ENCODE peak calls at places on chromosome 12, in six cellular contexts. E, X, M, B, D and N are unnamed samples.

GRCh38 chr12:93311827-93312226 is 65.9 kb upstream of the NUDT4 start:
- DNase-seq in E (no peak), X (no peak), M (no peak), B (no peak), D (no peak), N (no peak)

GRCh38 chr12:102120564-102120873 is 536 bp downstream of the PARPBP start:
- DNase-seq in E (no peak), X (no peak), M (no peak), B (no peak), D (no peak), N (no peak)

GRCh38 chr12:105018001-105018400 is 31.9 kb downstream of the NOPCHAP1 start:
- DNase-seq in E (peak), X (no peak), M (no peak), B (no peak), D (peak), N (no peak)

GRCh38 chr12:30930238-30931010 is 3.9 kb downstream of the TSPAN11 start:
- DNase-seq in E (no peak), X (no peak), M (no peak), B (no peak), D (no peak), N (no peak)

GRCh38 chr12:71558445-71558844 is 105.2 kb downstream of the ZFC3H1 start:
- DNase-seq in E (no peak), X (no peak), M (no peak), B (no peak), D (no peak), N (no peak)

GRCh38 chr12:52087961-52088820 is 8.7 kb downstream of the SMIM41 start:
- DNase-seq in E (no peak), X (no peak), M (no peak), B (no peak), D (no peak), N (no peak)

GRCh38 chr12:115755752-115756140 is 521.7 kb downstream of the MED13L start:
- DNase-seq in E (no peak), X (no peak), M (no peak), B (no peak), D (no peak), N (no peak)

GRCh38 chr12:121013715-121014114 is 2.6 kb downstream of the C12orf43 start:
- DNase-seq in E (no peak), X (no peak), M (no peak), B (no peak), D (peak), N (no peak)

GRCh38 chr12:3168223-3168770 is 91.1 kb downstream of the TSPAN9 start:
- DNase-seq in E (no peak), X (no peak), M (no peak), B (no peak), D (no peak), N (no peak)

GRCh38 chr12:3171195-3171591 is 94.0 kb downstream of the TSPAN9 start:
- DNase-seq in E (peak), X (no peak), M (no peak), B (no peak), D (peak), N (no peak)

GRCh38 chr12:3167636-3168035 is 90.5 kb downstream of the TSPAN9 start:
- DNase-seq in E (no peak), X (no peak), M (no peak), B (no peak), D (no peak), N (no peak)

GRCh38 chr12:3170423-3171194 is 93.4 kb downstream of the TSPAN9 start:
- DNase-seq in E (peak), X (no peak), M (no peak), B (no peak), D (peak), N (no peak)

DNA sequence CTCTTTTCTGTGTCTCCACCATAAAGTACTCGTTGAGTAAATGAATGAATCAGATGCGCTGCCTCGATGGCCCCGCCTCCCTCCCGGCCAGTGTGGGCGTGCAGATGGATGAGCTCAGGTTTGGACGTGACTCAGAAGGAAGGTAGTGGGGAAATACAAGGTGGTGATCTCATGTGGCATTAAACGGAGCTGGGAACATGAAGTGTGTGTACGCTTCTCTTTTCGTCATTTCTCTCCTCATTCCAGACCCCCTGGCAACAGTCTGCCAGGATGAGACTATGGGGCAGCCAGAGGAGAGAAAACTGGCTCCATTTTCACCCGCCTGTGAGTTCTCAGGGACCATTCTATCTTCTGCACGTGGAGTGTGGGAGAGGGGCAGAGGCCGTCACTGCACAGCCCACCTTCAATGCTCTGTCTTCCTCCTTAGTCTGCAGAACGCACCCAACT is 91.6 kb downstream of the TSPAN9 start:
- DNase-seq in E (peak), X (peak), M (no peak), B (no peak), D (peak), N (no peak)
- H3K4me3 ChIP-seq in E (no peak), X (no peak), M (no peak), B (no peak), D (peak), N (no peak)

DNA sequence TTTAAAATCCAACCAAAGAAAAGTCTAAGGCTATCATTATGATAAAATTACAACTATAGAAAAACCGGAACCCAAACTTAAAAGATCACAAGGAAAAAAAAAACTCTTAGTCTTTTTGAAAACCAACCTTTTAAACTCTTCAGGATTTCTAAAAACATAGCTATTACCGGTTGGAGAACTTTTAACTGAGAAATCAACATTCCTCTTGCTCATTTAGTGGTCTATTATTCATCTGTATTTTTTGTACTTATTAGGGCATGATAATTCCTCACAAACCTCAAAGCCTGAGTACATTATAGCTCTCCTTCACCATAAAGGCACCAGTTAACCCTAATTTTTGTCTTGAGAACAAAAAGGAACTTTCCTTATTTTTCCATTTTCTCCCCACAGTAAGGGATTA is 10.4 kb downstream of the LUM start:
- DNase-seq in E (peak), X (no peak), M (no peak), B (no peak), D (no peak), N (no peak)
- TF ChIP-seq CTCF in E (no peak), X (no peak), M (no peak), B (no peak), D (no peak), N (no peak)

DNA sequence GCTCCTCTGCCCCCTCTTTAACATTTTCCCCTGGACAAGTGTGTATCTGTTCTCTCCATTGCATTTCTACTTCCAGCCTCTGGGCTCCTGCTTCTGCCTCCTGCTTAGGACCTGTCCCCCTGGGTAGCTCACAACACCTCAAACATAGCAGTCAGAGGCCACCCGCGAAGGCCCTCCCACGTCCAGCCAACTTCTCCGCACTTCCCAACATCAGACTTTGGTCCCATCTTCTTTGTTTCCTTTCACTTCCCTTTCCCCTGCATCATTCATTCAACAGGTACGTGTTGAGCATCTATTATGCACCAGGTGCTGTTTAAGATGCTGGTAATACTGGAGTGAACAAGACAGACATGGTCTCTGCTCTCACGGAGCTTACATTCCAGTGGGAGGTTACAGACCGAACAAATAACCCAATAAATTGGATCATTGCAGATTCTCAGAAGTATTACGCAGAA is 3.1 kb downstream of the C12orf57 start:
- DNase-seq in E (no peak), X (no peak), M (no peak), B (peak), D (no peak), N (no peak)
- H3K4me3 ChIP-seq in E (no peak), X (peak), M (peak), B (peak), D (peak), N (peak)

GRCh38 chr12:112115259-112116045 is 6.9 kb upstream of the NAA25 start:
- DNase-seq in E (no peak), X (no peak), M (no peak), B (no peak), D (no peak), N (no peak)

GRCh38 chr12:112107728-112108447 is 695 bp downstream of the NAA25 start:
- DNase-seq in E (no peak), X (no peak), M (peak), B (no peak), D (peak), N (no peak)

GRCh38 chr12:112116232-112117060 is 7.9 kb upstream of the NAA25 start:
- DNase-seq in E (peak), X (no peak), M (peak), B (peak), D (peak), N (no peak)

GRCh38 chr12:112112423-112113132 is 4.0 kb upstream of the NAA25 start:
- DNase-seq in E (no peak), X (peak), M (peak), B (no peak), D (peak), N (peak)

GRCh38 chr12:112111931-112112330 is 3.3 kb upstream of the NAA25 start:
- DNase-seq in E (no peak), X (no peak), M (peak), B (no peak), D (peak), N (no peak)
- TF ChIP-seq CTCF in E (peak), X (no peak), M (no peak), B (no peak), D (peak), N (peak)

DNA sequence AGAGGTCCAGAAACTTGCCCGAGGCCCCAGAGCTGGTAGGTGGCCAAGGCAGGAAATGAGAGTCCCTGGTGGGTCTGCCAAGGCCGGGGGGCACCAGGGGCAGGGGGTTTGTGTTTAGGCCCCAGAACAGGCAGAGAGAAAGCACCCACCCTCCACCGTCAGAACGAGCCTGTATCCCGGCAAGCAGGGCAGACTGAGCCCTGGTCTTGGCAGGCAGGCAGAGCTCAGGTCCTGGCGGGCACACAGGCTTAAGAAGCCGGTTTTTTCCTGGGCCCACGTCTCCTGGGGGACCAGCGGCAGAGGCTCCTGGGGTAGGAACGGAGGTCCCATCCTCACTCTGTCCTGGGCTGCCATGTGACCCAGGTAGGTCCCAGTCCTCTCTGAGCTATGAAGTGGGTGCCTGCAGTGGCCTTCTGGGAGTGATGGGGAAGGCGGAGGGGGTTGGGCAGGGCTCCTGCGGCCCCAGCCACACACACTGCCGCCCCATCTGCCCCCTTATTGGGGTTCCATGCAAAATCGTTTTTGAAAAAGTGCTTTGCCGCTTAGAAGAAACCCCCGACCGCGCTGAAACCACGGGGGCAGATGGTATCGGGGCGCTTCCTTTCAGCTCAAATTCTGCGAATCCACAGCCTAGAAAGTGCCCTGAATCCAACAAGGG is 24.2 kb downstream of the SH2B3 start:
- DNase-seq in E (no peak), X (no peak), M (no peak), B (no peak), D (no peak), N (no peak)
- H3K4me3 ChIP-seq in E (no peak), X (no peak), M (no peak), B (peak), D (no peak), N (no peak)

GRCh38 chr12:49644620-49644994 is 21.2 kb downstream of the PRPF40B start:
- DNase-seq in E (peak), X (no peak), M (peak), B (peak), D (peak), N (peak)
- TF ChIP-seq CTCF in E (peak), X (peak), M (peak), B (no peak), D (peak), N (peak)

GRCh38 chr12:7933255-7933726 is 2.7 kb downstream of the SLC2A3 start:
- DNase-seq in E (peak), X (peak), M (peak), B (peak), D (peak), N (peak)
- H3K4me3 ChIP-seq in E (peak), X (no peak), M (peak), B (peak), D (peak), N (no peak)